ENCODE peak calls at places on chromosomes 5 and 9, in five cellular contexts. E is T-helper 9 cell; K is HTR-8/SVneo; N is activated CD4-positive, alpha-beta T cell treated with anti-CD3 and anti-CD28 coated beads for 1 hour; A is non-pigmented ciliary epithelial cell. Y is an unnamed sample.

GRCh38 chr9:68690088-68690487 is 15.0 kb upstream of the PIP5K1B start:
- DNase-seq in E (no peak), K (no peak), N (no peak), A (no peak), Y (no peak)

GRCh38 chr9:125190371-125190801 is 783 bp upstream of the PPP6C start:
- DNase-seq in E (no peak), K (no peak), N (no peak), A (no peak), Y (peak; percentile 5)

GRCh38 chr5:132012385-132013005 is 1.0 kb upstream of the ACSL6 start:
- DNase-seq in E (no peak), K (peak; percentile 43), N (peak; percentile 6), A (no peak), Y (no peak)

GRCh38 chr5:107103522-107103921 is 567.2 kb downstream of the EFNA5 start:
- DNase-seq in E (no peak), K (no peak), N (no peak), A (no peak), Y (no peak)

GRCh38 chr9:137439158-137439714 is 1.9 kb downstream of the ENTPD8 start:
- DNase-seq in E (no peak), K (no peak), N (no peak), A (no peak), Y (no peak)

GRCh38 chr5:108743344-108743743 is 4.4 kb upstream of the FER start:
- DNase-seq in E (no peak), K (no peak), N (no peak), A (no peak), Y (no peak)

GRCh38 chr5:143001764-143002351 is 231.7 kb downstream of the ARHGAP26 start:
- DNase-seq in E (peak; percentile 4), K (peak; percentile 15), N (no peak), A (no peak), Y (no peak)

GRCh38 chr5:94674841-94675382 is 56.4 kb downstream of the SLF1 start:
- DNase-seq in E (no peak), K (no peak), N (no peak), A (no peak), Y (no peak)

GRCh38 chr5:22754155-22754554 is 99.0 kb downstream of the CDH12 start:
- DNase-seq in E (no peak), K (no peak), N (no peak), A (no peak), Y (no peak)

GRCh38 chr5:3352711-3353110 is 242.9 kb upstream of the IRX1 start:
- DNase-seq in E (no peak), K (no peak), N (no peak), A (no peak), Y (no peak)

GRCh38 chr9:14058078-14058688 is 255.8 kb downstream of the NFIB start:
- DNase-seq in E (no peak), K (no peak), N (no peak), A (no peak), Y (no peak)